ENCODE peak calls at places on chromosomes 16 and 17, in eight cellular contexts. O is retinal pigment epithelial cell; U is T47D; C is GM03348; Y is stimulated activated naive CD8-positive, alpha-beta T cell treated with anti-CD3 and anti-CD28 coated beads, Interleukin-15, Interleukin-2, amounts not matched to agents 100 U/mL and 50 U/mL, for 24 hours; W is heart right ventricle; I is ACHN; B is HS-5. E is an unnamed sample.

GRCh38 chr16:57645691-57646387 is 17.4 kb downstream of the ADGRG1 start:
- DNase-seq in O (no peak), Y (no peak), B (no peak), C (peak; percentile 69), U (no peak), I (peak; percentile 75), W (peak; percentile 85), E (no peak)

GRCh38 chr17:35740997-35741931 is 9.8 kb downstream of the RASL10B start:
- DNase-seq in W (no peak), U (no peak), C (no peak), Y (peak; percentile 32), I (no peak), B (no peak), O (no peak), E (peak; percentile 34)

GRCh38 chr17:4836221-4836620 is 3.1 kb downstream of the MINK1 start:
- DNase-seq in U (no peak), I (no peak), W (no peak), B (no peak), Y (no peak), O (no peak), C (no peak), E (no peak)

GRCh38 chr17:59406808-59407381 is 75.4 kb downstream of the YPEL2 start:
- DNase-seq in Y (no peak), O (peak; percentile 54), I (peak; percentile 84), W (peak; percentile 37), C (no peak), B (no peak), U (peak; percentile 56), E (no peak)

GRCh38 chr16:50547340-50547865 is 793 bp upstream of the NKD1 start:
- DNase-seq in W (no peak), U (no peak), I (peak; percentile 30), O (no peak), B (no peak), C (no peak), Y (peak; percentile 69), E (peak; percentile 79)

GRCh38 chr16:9311303-9311954 is 220.0 kb downstream of the HAPSTR1 start:
- DNase-seq in W (no peak), Y (no peak), C (no peak), B (no peak), I (no peak), U (no peak), O (no peak), E (no peak)

GRCh38 chr16:30064746-30065111 is 831 bp upstream of the ALDOA start:
- DNase-seq in C (peak; percentile 32), B (no peak), O (no peak), I (no peak), Y (no peak), W (no peak), U (no peak), E (no peak)

GRCh38 chr16:2985893-2986355 is 5.7 kb upstream of the PKMYT1 start:
- DNase-seq in U (no peak), Y (no peak), W (peak; percentile 54), B (no peak), I (no peak), O (no peak), C (no peak), E (no peak)

GRCh38 chr16:9393601-9394000 is 302.2 kb downstream of the HAPSTR1 start:
- DNase-seq in C (no peak), I (no peak), W (no peak), U (no peak), B (no peak), O (no peak), Y (no peak), E (no peak)

GRCh38 chr16:1974157-1975070 is 2.6 kb downstream of the TBL3 start:
- DNase-seq in I (no peak), O (no peak), Y (no peak), W (no peak), B (no peak), U (no peak), C (no peak), E (no peak)

GRCh38 chr16:87874639-87875472 is 5.5 kb upstream of the SLC7A5 start:
- DNase-seq in O (no peak), B (no peak), I (no peak), Y (peak; percentile 84), W (no peak), U (no peak), C (no peak), E (no peak)

GRCh38 chr17:48907713-48908046 is 527 bp upstream of the UBE2Z start:
- DNase-seq in O (peak; percentile 46), B (no peak), W (no peak), I (no peak), U (no peak), Y (no peak), C (peak; percentile 21), E (peak; percentile 24)

GRCh38 chr17:14919049-14919545 is 346.0 kb downstream of the PMP22 start:
- DNase-seq in Y (no peak), O (no peak), C (no peak), U (no peak), B (no peak), W (no peak), I (no peak), E (no peak)

GRCh38 chr17:67531291-67531690 is 154.2 kb downstream of the PITPNC1 start:
- DNase-seq in C (no peak), U (no peak), O (no peak), B (no peak), W (no peak), Y (no peak), I (no peak), E (no peak)

GRCh38 chr16:50853329-50853728 is 111.4 kb downstream of the CYLD start:
- DNase-seq in O (no peak), U (no peak), W (no peak), B (no peak), I (no peak), Y (no peak), C (no peak), E (no peak)

GRCh38 chr17:60311936-60312335 is 80.0 kb downstream of the USP32 start:
- DNase-seq in U (no peak), Y (no peak), C (peak; percentile 27), I (no peak), O (no peak), W (no peak), B (no peak), E (no peak)

GRCh38 chr17:56833023-56833811 is 503 bp downstream of the C17orf67 start:
- DNase-seq in W (peak; percentile 40), C (peak; percentile 72), O (no peak), I (peak; percentile 80), U (peak; percentile 54), Y (peak; percentile 68), B (no peak), E (peak; percentile 30)

GRCh38 chr17:72838068-72838467 is 254.4 kb downstream of the SLC39A11 start:
- DNase-seq in C (no peak), Y (no peak), O (no peak), W (no peak), U (no peak), B (no peak), I (no peak), E (no peak)

GRCh38 chr16:11256657-11257130 is 690 bp upstream of the SOCS1 start:
- DNase-seq in Y (peak; percentile 69), U (peak; percentile 53), O (no peak), W (peak; percentile 63), B (no peak), I (peak; percentile 71), C (peak; percentile 88), E (no peak)

GRCh38 chr16:17724242-17724898 is 253.6 kb upstream of the XYLT1 start:
- DNase-seq in C (no peak), Y (no peak), I (no peak), U (no peak), W (no peak), O (no peak), B (peak; percentile 13), E (no peak)

GRCh38 chr17:65402513-65403086 is 158.8 kb downstream of the AXIN2 start:
- DNase-seq in I (no peak), Y (no peak), O (no peak), B (no peak), C (no peak), U (no peak), W (no peak), E (no peak)

GRCh38 chr17:28573521-28573920 is 2.2 kb upstream of the PIGS start:
- DNase-seq in I (no peak), U (no peak), B (no peak), Y (no peak), W (no peak), C (no peak), O (no peak), E (no peak)

GRCh38 chr17:58531661-58532554 is 17.5 kb upstream of the MTMR4 start:
- DNase-seq in W (peak; percentile 53), O (no peak), I (peak; percentile 60), C (peak; percentile 88), Y (peak; percentile 59), B (no peak), U (peak; percentile 75), E (peak; percentile 58)

GRCh38 chr17:7351665-7352558 is at the start of gene KCTD11:
- DNase-seq in U (peak; percentile 95), B (peak; percentile 68), Y (peak; percentile 87), W (peak; percentile 91), O (peak; percentile 68), I (peak; percentile 94), C (peak; percentile 98), E (peak; percentile 91)

GRCh38 chr17:74832421-74832820 is 27.3 kb downstream of the GRIN2C start:
- DNase-seq in W (no peak), Y (no peak), C (no peak), B (no peak), O (no peak), I (no peak), U (no peak), E (no peak)

E was measured in 8988T.